ENCODE peak calls at places on chromosome 12, in five cellular contexts. V is fibroblast of lung, O is HCT116, Z is IMR-90, C is H1. H is an unnamed sample.

GRCh38 chr12:40569626-40570179 is 122.5 kb upstream of the CNTN1 start:
- DNase-seq in V (peak), O (no peak), Z (peak), C (no peak), H (no peak)

GRCh38 chr12:107200394-107200793 is 107.0 kb upstream of the CRY1 start:
- DNase-seq in Z (peak), O (peak), C (no peak), V (peak), H (no peak)

GRCh38 chr12:47825239-47825639 is 5.5 kb upstream of the HDAC7 start:
- DNase-seq in C (no peak), V (no peak), Z (no peak), O (no peak), H (no peak)

GRCh38 chr12:127150479-127150878 is 1116.5 kb upstream of the TMEM132C start:
- DNase-seq in O (no peak), Z (no peak), V (peak), C (no peak), H (peak)

GRCh38 chr12:107511292-107511691 is 174.3 kb upstream of the PWP1 start:
- DNase-seq in O (no peak), V (peak), Z (peak), C (no peak), H (peak)

GRCh38 chr12:12032260-12032761 is 38.4 kb upstream of the BCL2L14 start:
- DNase-seq in Z (no peak), O (no peak), V (no peak), C (peak), H (peak)

GRCh38 chr12:57610553-57611115 is 601 bp upstream of the ARHGEF25 start:
- DNase-seq in C (peak), Z (no peak), V (no peak), O (no peak), H (no peak)

GRCh38 chr12:1391722-1392121 is 202.7 kb downstream of the FBXL14 start:
- DNase-seq in O (peak), V (no peak), Z (no peak), C (no peak), H (peak)

GRCh38 chr12:52910248-52910883 is 5.5 kb upstream of the KRT8 start:
- DNase-seq in Z (no peak), C (no peak), O (no peak), V (no peak), H (peak)

GRCh38 chr12:5691943-5692342 is 253.1 kb downstream of the ANO2 start:
- DNase-seq in O (no peak), C (no peak), Z (peak), V (no peak), H (no peak)

GRCh38 chr12:46483572-46484395 is 111.2 kb upstream of the SLC38A2 start:
- DNase-seq in O (no peak), Z (peak), C (no peak), V (peak), H (no peak)

GRCh38 chr12:47218191-47218654 is 138.5 kb upstream of the AMIGO2 start:
- DNase-seq in Z (no peak), C (no peak), O (no peak), V (no peak), H (no peak)

GRCh38 chr12:57754411-57755193 is at the start of gene MARCHF9:
- DNase-seq in O (no peak), Z (no peak), C (peak), V (no peak), H (peak)

GRCh38 chr12:130185455-130186100 is 23.3 kb downstream of the FZD10 start:
- DNase-seq in V (no peak), O (no peak), Z (no peak), C (no peak), H (peak)

GRCh38 chr12:5078423-5078822 is 34.7 kb downstream of the KCNA5 start:
- DNase-seq in C (no peak), V (peak), O (no peak), Z (no peak), H (no peak)

GRCh38 chr12:34400423-34400881 is 378.2 kb downstream of the ALG10 start:
- DNase-seq in Z (no peak), O (no peak), C (peak), V (no peak), H (peak)

GRCh38 chr12:46370380-46370734 is 2.2 kb downstream of the SLC38A2 start:
- DNase-seq in Z (no peak), V (peak), O (no peak), C (no peak), H (no peak)

GRCh38 chr12:48978291-48978740 is at the start of gene WNT1:
- DNase-seq in C (peak), O (no peak), Z (no peak), V (no peak), H (no peak)

GRCh38 chr12:64633940-64634337 is 23.6 kb downstream of the RASSF3 start:
- DNase-seq in Z (peak), C (no peak), V (peak), O (no peak), H (peak)

GRCh38 chr12:122659579-122659978 is 43.6 kb downstream of the HCAR2 start:
- DNase-seq in O (no peak), Z (no peak), C (no peak), V (no peak), H (no peak)

GRCh38 chr12:104591272-104591940 is 134.7 kb downstream of the CHST11 start:
- DNase-seq in V (no peak), O (no peak), Z (no peak), C (no peak), H (no peak)

GRCh38 chr12:98439471-98440164 is 75.8 kb upstream of the TMPO start:
- DNase-seq in C (no peak), Z (no peak), V (peak), O (no peak), H (peak)

GRCh38 chr12:65731771-65732170 is 92.5 kb upstream of the HMGA2 start:
- DNase-seq in V (no peak), Z (no peak), C (no peak), O (no peak), H (no peak)

GRCh38 chr12:65728348-65728912 is 95.9 kb upstream of the HMGA2 start:
- DNase-seq in C (no peak), Z (no peak), V (no peak), O (no peak), H (no peak)

GRCh38 chr12:65734226-65734625 is 90.1 kb upstream of the HMGA2 start:
- DNase-seq in O (no peak), V (no peak), C (no peak), Z (no peak), H (peak)

GRCh38 chr12:65725376-65725775 is 98.9 kb upstream of the HMGA2 start:
- DNase-seq in C (no peak), Z (peak), O (peak), V (peak), H (no peak)

DNA sequence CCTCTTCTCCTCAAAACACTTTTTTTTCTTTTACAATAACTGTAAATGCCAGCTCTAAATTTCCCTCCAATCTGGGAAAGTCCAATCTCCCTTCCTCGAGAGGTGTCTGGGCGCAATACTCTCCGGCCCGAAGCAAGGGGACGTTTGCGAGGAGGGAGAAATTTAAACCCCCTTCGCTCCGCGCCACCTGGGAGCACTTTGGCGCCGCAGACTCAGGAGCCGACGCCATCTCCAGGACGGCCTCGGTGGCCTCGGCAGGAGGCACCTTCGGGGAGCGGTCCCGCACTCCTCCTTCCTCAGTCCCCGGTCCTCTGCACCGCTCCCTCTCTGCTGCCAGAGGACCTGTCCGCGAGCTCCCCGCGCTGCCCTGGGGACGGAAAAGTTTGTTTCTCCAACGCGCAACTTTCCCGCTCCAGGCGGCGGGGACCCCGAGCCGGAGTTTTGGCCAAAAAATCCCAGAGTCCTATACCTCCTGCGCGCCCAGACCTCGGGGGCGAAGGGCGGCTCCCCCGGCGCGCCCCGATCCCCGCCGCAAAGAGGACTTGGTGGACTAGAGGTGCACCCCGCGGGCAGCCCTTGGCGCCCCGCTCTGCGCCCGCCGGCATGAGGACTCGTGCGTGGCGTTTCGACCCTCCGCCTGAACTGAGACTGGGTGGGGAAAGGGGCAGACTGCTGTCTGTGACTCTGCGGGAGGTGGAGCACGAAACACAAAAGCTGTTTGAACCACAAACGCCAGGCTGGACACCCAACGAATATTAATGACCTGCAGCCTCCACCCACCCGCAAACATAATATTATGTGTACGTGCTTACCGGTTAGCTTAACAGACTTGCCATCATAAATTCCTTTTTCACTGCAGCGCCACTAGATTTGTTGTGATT is 95.1 kb upstream of the HMGA2 start:
- DNase-seq in C (peak), Z (peak), V (peak), O (peak), H (peak)
- H3K9ac ChIP-seq in C (no peak), Z (peak), V (no peak), O (peak), H (peak)

GRCh38 chr12:109385339-109386078 is 37.8 kb downstream of the MYO1H start:
- DNase-seq in O (peak), Z (peak), C (no peak), V (peak), H (peak)
- TF ChIP-seq CTCF in O (peak), Z (peak), C (peak), V (peak), H (peak)

GRCh38 chr12:111361073-111361716 is 7.7 kb downstream of the PHETA1 start:
- DNase-seq in O (no peak), Z (no peak), C (no peak), V (no peak), H (no peak)
- H3K4me3 ChIP-seq in O (no peak), Z (no peak), C (no peak), V (no peak), H (no peak)

GRCh38 chr12:88833641-88834116 is 253.4 kb upstream of the KITLG start:
- DNase-seq in C (no peak), Z (peak), O (no peak), V (peak), H (no peak)
- H3K9ac ChIP-seq in C (no peak), Z (no peak), O (no peak), V (no peak), H (no peak)

DNA sequence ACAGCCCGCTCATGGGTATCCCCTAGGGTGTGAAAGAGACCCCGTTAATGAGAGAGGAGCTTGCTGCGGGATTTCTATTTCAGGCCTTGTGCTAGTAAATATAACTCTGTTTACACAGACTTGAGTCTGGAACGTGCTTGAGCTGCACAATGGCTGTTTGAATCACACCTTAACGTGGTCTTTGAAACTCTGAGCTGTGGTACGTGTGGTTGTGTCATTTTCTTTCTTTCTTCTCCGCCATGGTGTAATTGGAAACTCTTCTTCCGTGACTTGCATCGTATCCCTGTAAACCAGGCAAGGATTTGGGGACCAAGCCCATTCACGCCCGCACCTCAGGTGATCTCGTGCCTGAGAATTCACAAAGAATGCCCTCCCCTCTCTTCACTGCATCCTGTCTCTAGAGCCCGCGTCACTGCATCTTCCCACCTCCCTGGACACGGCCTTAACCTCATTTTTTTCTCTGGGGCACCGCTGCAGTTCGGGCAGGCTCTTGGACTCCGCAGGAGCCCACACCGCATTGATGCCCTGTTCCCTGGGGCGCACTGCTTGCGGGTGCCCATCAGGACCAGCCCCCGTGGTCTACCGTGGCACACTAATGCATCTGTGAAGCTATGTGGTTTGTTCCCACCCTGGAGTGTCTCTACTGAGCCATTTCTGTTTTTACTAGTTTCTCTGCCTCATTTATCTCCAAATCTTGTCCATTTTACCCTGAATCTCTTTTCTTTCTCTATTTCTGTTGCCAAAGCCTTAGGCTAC is 78.4 kb upstream of the PARP11 start:
- DNase-seq in O (no peak), Z (no peak), C (no peak), V (no peak), H (peak)
- TF ChIP-seq CTCF in O (no peak), Z (no peak), C (no peak), V (no peak), H (no peak)

GRCh38 chr12:25151476-25151875 is 43.5 kb downstream of the DNAI7 start:
- DNase-seq in O (no peak), C (no peak), Z (peak), V (peak), H (peak)

GRCh38 chr12:25152055-25152454 is 42.9 kb downstream of the DNAI7 start:
- DNase-seq in V (no peak), C (no peak), O (no peak), Z (no peak), H (peak)

DNA sequence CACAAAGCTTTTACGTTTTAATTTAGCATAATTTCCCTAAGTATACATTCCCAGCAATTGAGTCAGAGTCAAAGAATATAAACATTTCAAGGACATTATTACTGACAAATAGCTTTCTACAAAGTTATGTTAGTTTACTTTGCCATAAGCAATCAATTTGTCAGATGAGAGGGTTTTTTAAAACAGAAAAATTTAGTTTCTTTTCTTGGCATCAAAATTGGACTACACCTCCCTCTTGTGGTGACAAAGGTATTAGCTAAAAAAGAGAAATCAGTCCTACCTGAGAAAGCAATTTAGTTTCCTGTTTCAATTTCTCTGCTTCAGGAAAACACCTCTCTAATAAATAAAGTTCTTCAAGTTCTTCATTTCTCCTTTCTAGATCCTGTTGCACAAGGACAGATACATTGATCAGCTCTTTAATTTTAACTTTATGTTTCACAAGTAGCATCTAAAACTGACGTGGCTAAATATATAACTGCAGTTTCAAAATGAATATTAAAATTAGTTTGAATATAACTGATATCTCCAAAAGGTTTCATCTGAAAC is 39.9 kb downstream of the DNAI7 start:
- DNase-seq in O (peak), C (no peak), V (peak), Z (peak), H (no peak)
- H3K4me3 ChIP-seq in O (no peak), C (no peak), V (no peak), Z (no peak), H (no peak)